ENCODE peak calls at places on chromosome 2, in four cellular contexts. K, P, F and R are unnamed samples.

GRCh38 chr2:149331023-149331400 is 625 bp downstream of the LYPD6 start:
- DNase-seq in P (no peak), K (no peak), F (no peak), R (no peak)

GRCh38 chr2:121699421-121700328 is 37.0 kb downstream of the NIFK start:
- DNase-seq in F (peak), K (peak), P (peak), R (no peak)

GRCh38 chr2:65532318-65532717 is 99.9 kb upstream of the SPRED2 start:
- DNase-seq in F (no peak), K (no peak), P (no peak), R (no peak)

GRCh38 chr2:136327162-136327852 is 209.4 kb upstream of the CXCR4 start:
- DNase-seq in P (peak), F (peak), K (no peak), R (no peak)

GRCh38 chr2:232634319-232635150 is 1.1 kb downstream of the EFHD1 start:
- DNase-seq in F (no peak), K (no peak), P (no peak), R (peak)

GRCh38 chr2:217570394-217570793 is 432.4 kb downstream of the TNS1 start:
- DNase-seq in F (no peak), K (no peak), P (no peak), R (no peak)

GRCh38 chr2:43110442-43110871 is 115.9 kb downstream of the ZFP36L2 start:
- DNase-seq in K (peak), F (peak), P (peak), R (no peak)

GRCh38 chr2:98909381-98910211 is 26.4 kb downstream of the CRACDL start:
- DNase-seq in P (peak), F (peak), K (no peak), R (no peak)

GRCh38 chr2:74385396-74385795 is 5.3 kb upstream of the DCTN1 start:
- DNase-seq in F (no peak), P (no peak), K (no peak), R (peak)

GRCh38 chr2:74381751-74382150 is 1.6 kb upstream of the DCTN1 start:
- DNase-seq in F (no peak), K (no peak), P (no peak), R (no peak)

GRCh38 chr2:74387346-74387745 is 7.2 kb upstream of the DCTN1 start:
- DNase-seq in F (peak), P (peak), K (no peak), R (no peak)

GRCh38 chr2:74383254-74383653 is 3.1 kb upstream of the DCTN1 start:
- DNase-seq in P (peak), F (peak), K (no peak), R (no peak)

DNA sequence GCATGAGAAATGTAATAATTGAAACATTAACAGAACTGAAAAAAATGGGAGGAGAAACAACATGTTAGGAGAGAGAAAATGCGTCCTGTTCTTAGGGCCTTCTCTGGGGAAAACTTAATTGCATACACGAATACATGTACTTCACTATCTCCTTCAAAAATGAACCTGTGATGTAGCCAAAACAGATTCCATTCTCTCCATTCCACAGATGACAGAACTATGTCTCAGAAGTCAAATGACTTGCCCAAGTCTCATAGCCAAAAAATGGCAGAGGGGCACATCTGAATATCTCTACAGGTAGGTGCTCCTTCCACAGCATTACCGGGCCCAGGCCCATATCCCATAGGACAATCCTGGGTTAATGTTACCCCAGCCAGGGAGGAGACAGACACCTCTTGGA is 3.9 kb upstream of the DCTN1 start:
- DNase-seq in K (no peak), P (peak), F (no peak), R (no peak)
- H3K27ac ChIP-seq in K (peak), P (peak), F (no peak), R (peak)

DNA sequence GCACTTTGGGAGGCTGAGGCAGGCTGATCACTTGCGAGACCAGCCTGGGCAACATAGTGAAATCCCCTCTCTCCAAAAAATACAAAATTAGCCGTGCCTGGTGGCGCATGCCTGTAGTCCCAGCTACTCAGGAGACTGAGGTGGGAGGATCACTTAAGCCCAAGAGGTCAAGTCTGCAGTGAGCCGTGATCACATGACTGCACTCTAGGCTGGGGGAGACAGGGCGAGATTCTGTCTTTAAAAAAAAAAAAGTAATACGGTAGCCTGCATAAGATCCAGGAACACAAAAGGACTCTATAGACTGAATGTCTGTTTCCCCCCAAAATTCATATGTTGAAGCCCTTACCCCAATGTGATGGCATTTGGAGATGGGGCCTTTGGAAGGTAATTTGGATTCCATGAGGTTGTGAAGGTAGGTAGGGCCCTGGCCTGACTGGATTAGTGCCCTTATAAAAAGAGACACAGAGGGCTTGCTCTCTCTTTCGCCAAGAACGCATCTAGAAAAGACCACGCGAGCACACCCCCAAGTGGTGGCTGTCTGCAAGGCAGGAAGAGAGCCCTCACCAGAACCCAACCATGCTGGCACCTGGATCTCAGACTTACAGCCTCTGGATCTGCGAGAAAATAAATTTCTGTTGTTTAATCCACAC is 17.0 kb downstream of the MBOAT2 start:
- DNase-seq in P (no peak), F (no peak), K (no peak), R (no peak)
- TF ChIP-seq CTCF in P (peak), F (peak), K (no peak), R (no peak)

GRCh38 chr2:203730866-203731265 is 24.4 kb downstream of the CD28 start:
- DNase-seq in P (no peak), K (no peak), F (no peak), R (no peak)
- H3K27ac ChIP-seq in P (no peak), K (no peak), F (no peak), R (no peak)

GRCh38 chr2:46122971-46123365 is 174.2 kb upstream of the EPAS1 start:
- DNase-seq in F (no peak), K (no peak), P (no peak), R (no peak)
- TF ChIP-seq CTCF in F (no peak), K (no peak), P (no peak), R (no peak)

DNA sequence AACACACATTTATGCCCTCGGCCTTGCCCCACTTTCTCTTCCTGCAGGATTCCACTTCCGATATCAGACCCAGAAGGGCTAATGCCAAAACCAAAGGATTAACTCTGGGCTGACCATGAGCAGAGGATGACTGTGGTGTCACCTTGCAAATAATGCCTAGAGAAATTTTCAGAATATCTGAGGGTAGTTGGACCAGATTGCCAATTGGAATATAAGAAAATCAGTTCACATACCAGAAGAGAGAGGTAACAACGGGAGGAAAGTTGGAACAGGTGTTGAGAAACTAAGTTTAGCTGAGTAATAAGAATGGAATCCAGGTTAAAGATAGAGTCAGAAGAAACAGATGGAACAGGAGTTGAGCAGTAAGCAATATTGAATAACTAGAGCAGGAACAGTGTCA is 232.7 kb upstream of the UBE2E3 start:
- DNase-seq in P (peak), K (no peak), F (no peak), R (no peak)
- H3K27ac ChIP-seq in P (no peak), K (no peak), F (no peak), R (no peak)

DNA sequence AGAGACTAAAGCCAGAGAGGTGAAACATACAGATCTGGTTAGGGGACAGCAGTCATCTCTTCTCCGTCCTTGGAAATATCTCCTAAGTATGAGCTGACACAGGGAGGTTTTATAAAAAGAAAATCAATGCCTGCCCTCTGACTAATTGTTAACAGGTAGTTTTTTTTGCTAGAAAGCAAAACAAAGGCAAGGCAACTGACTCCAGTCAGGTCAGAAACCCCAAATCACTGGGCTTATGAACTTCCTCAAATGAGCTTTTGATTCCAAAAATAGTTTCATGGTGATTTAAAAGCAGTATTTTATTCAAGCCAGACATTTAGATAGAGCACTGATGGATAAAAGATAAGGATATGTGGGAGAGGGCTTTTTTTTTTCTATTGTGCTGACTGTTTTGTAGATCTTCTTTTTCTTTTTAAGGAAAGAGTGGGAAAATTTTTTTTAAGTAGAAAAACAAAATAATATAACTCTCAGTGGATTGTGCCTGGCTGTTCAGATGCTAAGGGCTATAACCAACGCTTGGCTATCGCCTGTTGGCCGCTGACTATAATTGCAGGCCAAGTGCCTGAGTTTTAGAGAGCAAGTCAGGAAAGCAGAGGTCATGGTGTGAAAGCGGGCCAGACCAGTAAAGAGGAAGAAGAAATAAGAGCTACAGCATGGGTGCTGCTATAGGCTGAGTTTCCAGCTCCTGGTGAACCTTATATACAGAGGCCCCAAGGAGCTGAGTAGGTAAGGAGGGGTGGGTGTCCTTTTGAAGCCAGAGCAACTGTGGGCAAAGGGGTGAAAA is 44.9 kb downstream of the MRPL35 start:
- DNase-seq in K (peak), F (no peak), P (no peak), R (no peak)
- TF ChIP-seq CTCF in K (no peak), F (no peak), P (no peak), R (no peak)

DNA sequence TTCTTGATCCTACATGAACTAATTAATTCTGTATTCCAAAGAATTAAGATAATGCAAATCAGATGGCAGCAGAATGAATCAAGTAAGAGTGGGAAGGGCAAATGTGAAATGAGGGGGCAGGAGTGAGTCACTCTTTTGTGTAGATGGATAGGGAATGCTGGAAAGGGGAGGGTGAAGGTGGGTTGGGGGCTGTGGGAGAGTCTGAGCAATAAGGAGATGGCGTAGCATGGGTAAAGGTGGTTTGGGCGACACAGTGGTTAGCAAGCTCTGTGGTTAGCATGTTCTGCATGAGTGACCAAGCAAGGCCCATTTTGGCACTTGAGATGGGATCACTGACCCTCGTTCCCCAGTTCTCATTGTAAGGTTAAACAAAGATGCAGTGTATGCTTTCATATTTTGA is 20.4 kb downstream of the GPD2 start:
- DNase-seq in K (no peak), P (peak), F (no peak), R (no peak)
- H3K27ac ChIP-seq in K (no peak), P (no peak), F (no peak), R (peak)

GRCh38 chr2:45483997-45484396 is 127.1 kb downstream of the SRBD1 start:
- DNase-seq in K (no peak), P (peak), F (no peak), R (no peak)
- TF ChIP-seq CTCF in K (no peak), P (no peak), F (peak), R (no peak)

DNA sequence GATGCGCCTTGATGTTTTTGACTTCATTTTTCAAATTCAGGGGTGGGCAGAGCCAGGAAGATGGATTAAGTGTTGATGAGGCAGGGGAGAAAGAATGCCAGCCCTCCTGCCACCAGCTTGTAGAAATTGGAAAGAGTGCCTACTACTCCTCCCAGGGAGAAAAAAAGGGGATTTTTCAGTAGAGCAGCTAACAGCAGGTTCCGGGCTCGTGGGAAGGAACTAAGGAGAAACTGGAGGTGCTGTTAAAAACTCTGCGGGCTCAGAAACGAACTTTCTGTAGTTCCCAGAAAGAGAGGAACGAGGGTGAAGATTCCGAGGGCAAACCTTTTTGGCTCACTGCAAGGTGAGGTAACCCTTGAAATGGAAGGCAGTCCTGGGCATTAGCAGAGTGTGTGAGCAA is 100.1 kb upstream of the MCFD2 start:
- DNase-seq in F (no peak), K (no peak), P (no peak), R (no peak)
- H3K27ac ChIP-seq in F (peak), K (peak), P (peak), R (peak)